ENCODE peak calls at places on chromosomes 7 and 10, in six cellular contexts. M is tibial artery, S is body of pancreas, H is mesothelial cell of epicardium, I is brain microvascular endothelial cell, Q is cardiac fibroblast. Z is an unnamed sample.

GRCh38 chr10:93746844-93747284 is 10.9 kb upstream of the LGI1 start:
- DNase-seq in H (no peak), M (no peak), Q (peak), S (no peak), I (peak), Z (no peak)

GRCh38 chr7:130273081-130273699 is 6.5 kb downstream of the CPA2 start:
- DNase-seq in M (no peak), S (no peak), H (peak), I (no peak), Q (no peak), Z (no peak)

GRCh38 chr7:70131807-70132565 is 533.7 kb downstream of the AUTS2 start:
- DNase-seq in M (no peak), H (no peak), Q (no peak), I (no peak), S (no peak), Z (no peak)

GRCh38 chr7:100475549-100475948 is 3.5 kb downstream of the TSC22D4 start:
- DNase-seq in I (no peak), M (no peak), H (no peak), Q (no peak), S (no peak), Z (no peak)

GRCh38 chr7:3887071-3887691 is 586.1 kb downstream of the SDK1 start:
- DNase-seq in H (no peak), I (no peak), S (no peak), M (no peak), Q (no peak), Z (no peak)

GRCh38 chr7:157482011-157482410 is 145.2 kb downstream of the DNAJB6 start:
- DNase-seq in Q (no peak), I (no peak), H (no peak), S (no peak), M (no peak), Z (no peak)

GRCh38 chr7:69399038-69399800 is 199.1 kb upstream of the AUTS2 start:
- DNase-seq in S (no peak), M (no peak), I (peak), H (no peak), Q (no peak), Z (peak)

GRCh38 chr10:80855348-80855971 is 317.8 kb downstream of the SH2D4B start:
- DNase-seq in Q (no peak), I (no peak), H (no peak), S (no peak), M (no peak), Z (no peak)

GRCh38 chr10:82910301-82910700 is 1035.3 kb downstream of the NRG3 start:
- DNase-seq in S (no peak), Q (no peak), I (no peak), M (no peak), H (no peak), Z (no peak)

GRCh38 chr10:130360826-130361311 is 224.7 kb downstream of the GLRX3 start:
- DNase-seq in S (peak), M (no peak), I (no peak), H (no peak), Q (no peak), Z (no peak)

GRCh38 chr7:1669954-1670893 is at the start of gene ELFN1:
- DNase-seq in H (peak), S (peak), Q (no peak), I (no peak), M (peak), Z (peak)

GRCh38 chr10:24848169-24848688 is 104.2 kb downstream of the PRTFDC1 start:
- DNase-seq in H (no peak), I (no peak), Q (peak), S (no peak), M (no peak), Z (no peak)

GRCh38 chr10:130771491-130771890 is 540.0 kb downstream of the TCERG1L start:
- DNase-seq in Q (no peak), M (peak), I (no peak), H (no peak), S (no peak), Z (no peak)

GRCh38 chr10:118272090-118272775 is 69.9 kb downstream of the FAM204A start:
- DNase-seq in M (no peak), S (no peak), H (no peak), Q (peak), I (no peak), Z (no peak)

GRCh38 chr10:43304687-43305333 is 37.9 kb upstream of the RASGEF1A start:
- DNase-seq in Q (peak), S (peak), M (peak), I (peak), H (peak), Z (peak)

GRCh38 chr10:101845903-101846302 is 2.3 kb upstream of the KCNIP2 start:
- DNase-seq in I (no peak), Q (no peak), S (no peak), H (no peak), M (no peak), Z (no peak)

GRCh38 chr7:42722726-42723125 is 189.1 kb downstream of the C7orf25 start:
- DNase-seq in M (no peak), S (no peak), Q (no peak), I (no peak), H (no peak), Z (no peak)

GRCh38 chr10:131142446-131143380 is 168.8 kb downstream of the TCERG1L start:
- DNase-seq in M (no peak), H (no peak), Q (no peak), I (no peak), S (no peak), Z (no peak)

GRCh38 chr10:11863353-11864105 is 40.4 kb downstream of the PROSER2 start:
- DNase-seq in H (no peak), S (no peak), I (no peak), M (no peak), Q (no peak), Z (no peak)

GRCh38 chr10:47114680-47115186 is 185.3 kb upstream of the GDF10 start:
- DNase-seq in S (no peak), Q (no peak), M (no peak), I (no peak), H (no peak), Z (no peak)

GRCh38 chr7:91310829-91311460 is 46.7 kb downstream of the FZD1 start:
- DNase-seq in I (peak), M (peak), H (no peak), Q (peak), S (no peak), Z (no peak)

GRCh38 chr7:137953043-137953691 is 48.7 kb downstream of the CREB3L2 start:
- DNase-seq in S (no peak), Q (peak), I (no peak), H (no peak), M (no peak), Z (no peak)

GRCh38 chr10:75950307-75950706 is 518.9 kb downstream of the LRMDA start:
- DNase-seq in M (no peak), I (no peak), H (no peak), S (no peak), Q (no peak), Z (no peak)

GRCh38 chr10:132104062-132104461 is 38.3 kb downstream of the JAKMIP3 start:
- DNase-seq in M (no peak), Q (no peak), S (no peak), I (no peak), H (no peak), Z (no peak)

GRCh38 chr7:3117488-3118228 is 74.0 kb upstream of the CARD11 start:
- DNase-seq in S (peak), H (no peak), I (no peak), Q (no peak), M (no peak), Z (no peak)

GRCh38 chr10:44982114-44982460 is 3.5 kb upstream of the DEPP1 start:
- DNase-seq in H (no peak), Q (peak), M (peak), S (no peak), I (peak), Z (peak)

GRCh38 chr7:85392789-85393188 is 205.9 kb upstream of the SEMA3D start:
- DNase-seq in S (no peak), H (no peak), Q (no peak), M (no peak), I (no peak), Z (no peak)

GRCh38 chr7:68694656-68695055 is 903.6 kb upstream of the AUTS2 start:
- DNase-seq in S (no peak), H (no peak), Q (no peak), M (no peak), I (no peak), Z (no peak)

GRCh38 chr10:85012305-85012704 is 683.9 kb downstream of the CCSER2 start:
- DNase-seq in Q (no peak), M (no peak), H (no peak), I (no peak), S (no peak), Z (no peak)

GRCh38 chr10:95388539-95388938 is 97.7 kb upstream of the PDLIM1 start:
- DNase-seq in Q (no peak), H (no peak), I (no peak), M (peak), S (peak), Z (no peak)

GRCh38 chr10:43037942-43038782 is 38.7 kb upstream of the RET start:
- DNase-seq in S (no peak), M (no peak), H (no peak), I (no peak), Q (no peak), Z (no peak)

GRCh38 chr7:73361340-73361739 is 33.4 kb downstream of the FKBP6 start:
- DNase-seq in M (no peak), S (no peak), H (no peak), I (no peak), Q (no peak), Z (no peak)

GRCh38 chr10:12255048-12255447 is 59.1 kb downstream of the CDC123 start:
- DNase-seq in I (no peak), Q (no peak), M (no peak), S (no peak), H (no peak), Z (no peak)

GRCh38 chr10:88089498-88089897 is 226.1 kb downstream of the PTEN start:
- DNase-seq in Q (no peak), I (no peak), M (peak), S (peak), H (no peak), Z (no peak)

GRCh38 chr10:89466599-89467035 is 52.2 kb downstream of the IFIT5 start:
- DNase-seq in I (peak), M (no peak), H (no peak), Q (peak), S (no peak), Z (no peak)

GRCh38 chr10:88370713-88371112 is 212.4 kb downstream of the RNLS start:
- DNase-seq in Q (no peak), I (no peak), M (no peak), H (no peak), S (no peak), Z (no peak)

GRCh38 chr7:123820864-123821263 is 24.1 kb upstream of the HYAL4 start:
- DNase-seq in I (no peak), Q (no peak), S (no peak), H (no peak), M (no peak), Z (no peak)

GRCh38 chr10:4532976-4533375 is 293.0 kb upstream of the AKR1E2 start:
- DNase-seq in H (no peak), Q (peak), M (no peak), I (no peak), S (no peak), Z (no peak)

GRCh38 chr7:463362-464176 is 56.1 kb downstream of the PDGFA start:
- DNase-seq in M (peak), H (no peak), Q (no peak), I (no peak), S (no peak), Z (peak)

GRCh38 chr7:97819161-97819560 is 53.0 kb downstream of the ASNS start:
- DNase-seq in Q (no peak), M (no peak), S (no peak), H (no peak), I (no peak), Z (no peak)
- TF ChIP-seq CTCF in Q (no peak), M (no peak), S (peak), H (no peak), I (no peak), Z (no peak)

GRCh38 chr10:67506757-67507091 is 189.3 kb downstream of the CTNNA3 start:
- DNase-seq in I (no peak), S (no peak), M (no peak), H (no peak), Q (no peak), Z (no peak)
- TF ChIP-seq CTCF in I (no peak), S (no peak), M (no peak), H (no peak), Q (no peak), Z (no peak)

DNA sequence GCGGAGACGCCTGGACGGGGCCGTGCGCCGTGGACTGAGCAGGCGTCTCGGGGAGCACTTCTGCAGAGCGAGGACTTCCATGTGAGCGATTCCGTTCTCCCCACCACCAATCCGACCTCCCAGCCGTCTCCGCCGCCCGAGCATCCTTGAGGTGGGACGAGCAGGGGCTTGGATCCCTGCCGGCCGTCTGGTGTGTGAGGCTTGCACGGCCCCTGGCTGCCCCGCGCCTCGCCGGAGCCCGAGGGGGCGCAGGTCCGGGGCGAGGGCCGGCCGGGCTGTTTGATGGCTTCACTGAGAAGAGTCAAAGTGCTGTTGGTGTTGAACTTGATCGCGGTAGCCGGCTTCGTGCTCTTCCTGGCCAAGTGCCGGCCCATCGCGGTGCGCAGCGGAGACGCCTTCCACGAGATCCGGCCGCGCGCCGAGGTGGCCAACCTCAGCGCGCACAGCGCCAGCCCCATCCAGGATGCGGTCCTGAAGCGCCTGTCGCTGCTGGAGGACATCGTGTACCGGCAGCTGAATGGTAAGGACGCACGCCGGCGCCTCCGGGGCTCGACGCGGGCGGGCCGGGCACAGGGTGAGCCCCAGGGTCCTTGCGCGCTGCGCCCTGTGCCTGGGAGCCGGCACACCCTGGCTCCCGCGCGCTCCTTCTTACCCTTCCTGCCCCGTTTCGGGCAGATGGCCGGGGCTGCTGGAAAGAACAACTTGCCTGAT is 732 bp downstream of the GALNT17 start:
- DNase-seq in Q (peak), M (peak), S (peak), I (no peak), H (no peak), Z (peak)
- TF ChIP-seq CTCF in Q (no peak), M (no peak), S (no peak), I (no peak), H (no peak), Z (no peak)

GRCh38 chr7:135410546-135410942 is 99.4 kb downstream of the CNOT4 start:
- DNase-seq in M (no peak), I (no peak), Q (no peak), H (no peak), S (no peak), Z (no peak)

GRCh38 chr7:135414208-135414607 is 95.7 kb downstream of the CNOT4 start:
- DNase-seq in Q (no peak), I (no peak), S (no peak), M (no peak), H (no peak), Z (no peak)

GRCh38 chr7:135411098-135411497 is 98.8 kb downstream of the CNOT4 start:
- DNase-seq in H (no peak), Q (no peak), I (no peak), M (no peak), S (no peak), Z (no peak)

GRCh38 chr7:135416431-135416830 is 93.5 kb downstream of the CNOT4 start:
- DNase-seq in H (no peak), Q (no peak), S (no peak), M (no peak), I (no peak), Z (no peak)

GRCh38 chr7:135414850-135415439 is 95.0 kb downstream of the CNOT4 start:
- DNase-seq in I (peak), M (no peak), S (peak), Q (peak), H (no peak), Z (no peak)
- TF ChIP-seq CTCF in I (peak), M (no peak), S (peak), Q (peak), H (peak), Z (peak)

Z was measured in upper lobe of left lung.